ENCODE peak calls at places on chromosomes 3 and 15, in nine cellular contexts. E, L, X, V, Q, U, F, J and Z are unnamed samples.

GRCh38 chr3:29649815-29650547 is 369.1 kb downstream of the RBMS3 start:
- DNase-seq in U (peak; percentile 49), J (peak; percentile 12), Q (peak; percentile 25), V (no peak), E (peak; percentile 12), X (no peak), L (no peak), F (no peak), Z (no peak)

GRCh38 chr3:13187593-13187992 is 114.4 kb upstream of the IQSEC1 start:
- DNase-seq in J (no peak), X (no peak), V (no peak), Q (no peak), F (no peak), E (no peak), U (no peak), L (no peak), Z (no peak)

GRCh38 chr3:16305121-16305541 is 40.1 kb downstream of the OXNAD1 start:
- DNase-seq in E (no peak), L (no peak), V (no peak), Q (no peak), U (no peak), J (no peak), X (no peak), F (no peak), Z (no peak)

GRCh38 chr3:197171481-197172067 is 126.8 kb downstream of the DLG1 start:
- DNase-seq in X (no peak), E (no peak), F (no peak), L (no peak), J (no peak), V (no peak), U (no peak), Q (no peak), Z (no peak)

GRCh38 chr3:72149645-72150044 is 364.7 kb upstream of the PROK2 start:
- DNase-seq in J (no peak), U (no peak), X (no peak), V (no peak), E (no peak), F (no peak), Q (no peak), L (no peak), Z (no peak)

GRCh38 chr3:97882975-97883598 is 61.3 kb downstream of the CRYBG3 start:
- DNase-seq in X (no peak), V (peak; percentile 79), E (peak; percentile 39), Q (no peak), F (no peak), L (no peak), J (no peak), U (peak; percentile 35), Z (no peak)

GRCh38 chr15:76439542-76439941 is 103.0 kb downstream of the ISL2 start:
- DNase-seq in E (no peak), V (peak; percentile 54), Q (no peak), F (no peak), L (no peak), X (no peak), U (no peak), J (no peak), Z (no peak)

GRCh38 chr3:123198352-123198751 is 3.4 kb upstream of the SEC22A start:
- DNase-seq in J (no peak), L (no peak), E (no peak), Q (no peak), X (no peak), F (no peak), V (no peak), U (no peak), Z (no peak)

GRCh38 chr3:34183114-34183513 is 384.7 kb downstream of the PDCD6IP start:
- DNase-seq in U (no peak), X (no peak), L (no peak), Q (no peak), E (no peak), F (no peak), J (no peak), V (no peak), Z (no peak)

GRCh38 chr3:94413721-94414106 is 350.9 kb downstream of the NSUN3 start:
- DNase-seq in X (no peak), Q (no peak), U (no peak), L (no peak), F (peak; percentile 26), E (peak; percentile 32), J (no peak), V (no peak), Z (no peak)

GRCh38 chr15:85482896-85483295 is 102.5 kb downstream of the AKAP13 start:
- DNase-seq in F (peak; percentile 77), Q (no peak), X (no peak), J (peak; percentile 58), E (peak; percentile 70), U (no peak), L (no peak), V (no peak), Z (no peak)

GRCh38 chr3:186620213-186621092 is 7.6 kb downstream of the AHSG start:
- DNase-seq in J (no peak), X (no peak), L (no peak), F (no peak), U (no peak), E (no peak), Q (no peak), V (no peak), Z (no peak)

GRCh38 chr3:127656906-127657305 is 15.8 kb upstream of the ABTB1 start:
- DNase-seq in J (no peak), F (no peak), X (no peak), L (no peak), E (no peak), V (no peak), Q (no peak), U (no peak), Z (no peak)

GRCh38 chr3:78887608-78888011 is 880.2 kb downstream of the ROBO1 start:
- DNase-seq in L (no peak), E (no peak), J (no peak), F (no peak), X (no peak), V (no peak), Q (no peak), U (no peak), Z (no peak)

GRCh38 chr3:115068799-115069198 is 78.3 kb downstream of the ZBTB20 start:
- DNase-seq in J (no peak), V (no peak), X (no peak), L (no peak), F (no peak), U (no peak), E (no peak), Q (no peak), Z (no peak)